ENCODE peak calls at places on chromosomes 3 and 15, in ten cellular contexts. V is HCT116, S is GM12878, N is breast epithelium, Z is endothelial cell of umbilical vein, B is sigmoid colon, I is stomach, H is spleen, K is SK-N-SH, L is GM23338. U is an unnamed sample.

GRCh38 chr3:24254649-24255048 is 240.0 kb downstream of the THRB start:
- DNase-seq in K (no peak), V (no peak), I (no peak), Z (no peak), H (no peak), N (no peak), L (no peak), B (no peak), S (no peak), U (no peak)

GRCh38 chr3:71641669-71642068 is 58.1 kb upstream of the FOXP1 start:
- DNase-seq in V (peak; percentile 10), L (no peak), Z (no peak), B (no peak), I (no peak), H (no peak), N (no peak), K (no peak), S (peak; percentile 7), U (no peak)

GRCh38 chr3:15557511-15557946 is 36.0 kb upstream of the COLQ start:
- DNase-seq in Z (peak; percentile 93), K (peak; percentile 58), B (no peak), V (peak; percentile 82), S (peak; percentile 67), H (no peak), I (peak; percentile 52), L (peak; percentile 82), N (peak; percentile 38), U (peak; percentile 66)

GRCh38 chr3:31125413-31126020 is 231.1 kb upstream of the GADL1 start:
- DNase-seq in N (no peak), S (no peak), I (no peak), B (no peak), Z (no peak), H (no peak), L (no peak), K (no peak), V (no peak), U (no peak)

GRCh38 chr3:109532257-109533216 is 195.2 kb upstream of the DPPA4 start:
- DNase-seq in Z (no peak), I (peak; percentile 33), K (peak; percentile 27), S (no peak), L (peak; percentile 85), V (peak; percentile 72), N (no peak), B (no peak), H (no peak), U (peak; percentile 39)

GRCh38 chr15:45666119-45666875 is 31.5 kb downstream of the SQOR start:
- DNase-seq in H (no peak), Z (no peak), V (no peak), S (no peak), B (no peak), K (no peak), L (no peak), I (no peak), N (no peak), U (no peak)

GRCh38 chr3:35673017-35673416 is 33.7 kb downstream of the ARPP21 start:
- DNase-seq in L (no peak), N (no peak), V (no peak), K (no peak), S (no peak), H (no peak), B (no peak), Z (no peak), I (no peak), U (no peak)

GRCh38 chr3:100209169-100209568 is 51.6 kb upstream of the TBC1D23 start:
- DNase-seq in L (no peak), N (no peak), B (no peak), H (no peak), K (no peak), Z (no peak), I (no peak), S (no peak), V (no peak), U (no peak)

GRCh38 chr15:61318276-61318675 is 89.2 kb upstream of the RORA start:
- DNase-seq in V (no peak), H (no peak), L (no peak), I (no peak), K (peak; percentile 5), N (no peak), S (no peak), B (no peak), Z (no peak), U (no peak)

GRCh38 chr3:191030983-191031382 is 168.1 kb upstream of the OSTN start:
- DNase-seq in S (no peak), V (no peak), Z (no peak), I (no peak), H (no peak), N (no peak), B (no peak), K (no peak), L (no peak), U (no peak)
- TF ChIP-seq POLR2AphosphoS5 in S (no peak), V (no peak), Z (no peak), I (no peak), H (no peak), N (no peak), B (no peak), K (no peak), L (no peak), U (no peak)

GRCh38 chr3:111862415-111862814 is 3.4 kb downstream of the PHLDB2 start:
- DNase-seq in L (no peak), B (no peak), S (no peak), I (no peak), V (no peak), K (no peak), N (no peak), Z (no peak), H (no peak), U (no peak)
- H3K4me1 ChIP-seq in L (peaks cover 63% of the 10 kb centered on the region), B (peaks cover 70% of the 10 kb centered on the region), S (peaks cover 5% of the 10 kb centered on the region), I (peaks cover 55% of the 10 kb centered on the region), V (peaks cover 74% of the 10 kb centered on the region), K (peaks cover 28% of the 10 kb centered on the region), N (no peaks in the 10 kb centered on the region), Z (peaks cover 54% of the 10 kb centered on the region), H (peaks cover 49% of the 10 kb centered on the region), U (peaks cover 34% of the 10 kb centered on the region)

DNA sequence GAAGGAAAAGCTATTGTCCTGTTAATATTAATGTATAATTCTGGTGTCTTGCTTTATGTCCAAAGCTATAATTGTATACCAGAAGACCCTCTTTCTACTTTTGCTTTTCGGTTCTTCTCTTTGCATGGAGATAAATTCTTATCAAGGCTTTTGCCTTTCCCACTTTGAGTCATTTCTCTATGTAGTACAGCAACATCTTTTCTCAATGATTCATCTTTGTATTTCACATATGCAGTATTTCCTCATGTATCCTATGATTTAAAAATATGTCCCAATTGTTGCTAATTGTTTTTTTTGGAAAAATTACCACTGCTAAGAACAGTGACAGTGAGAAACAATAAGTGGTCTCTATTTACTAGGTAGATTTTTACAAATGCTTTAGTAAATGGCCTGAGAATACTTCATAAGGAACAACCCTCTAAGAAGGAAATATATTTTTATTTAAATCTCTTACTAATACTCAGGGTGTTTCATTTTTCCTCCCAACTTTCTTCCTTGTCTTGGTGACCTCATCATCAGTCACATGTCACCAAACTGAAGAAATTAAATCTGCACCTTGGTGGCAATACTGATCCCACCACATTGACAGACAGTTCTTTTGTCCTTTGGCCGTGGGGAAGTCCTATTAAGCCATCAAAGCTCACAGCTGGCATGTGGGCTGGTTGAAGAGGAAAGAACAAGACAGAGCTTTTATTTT is 290.6 kb downstream of the SATB1 start:
- DNase-seq in V (no peak), N (no peak), H (no peak), K (no peak), I (no peak), B (no peak), Z (no peak), S (no peak), L (no peak), U (no peak)
- TF ChIP-seq POLR2AphosphoS5 in V (no peak), N (no peak), H (no peak), K (no peak), I (no peak), B (no peak), Z (no peak), S (no peak), L (no peak), U (no peak)

GRCh38 chr15:83846847-83847246 is 192.9 kb downstream of the ADAMTSL3 start:
- DNase-seq in Z (no peak), S (no peak), K (no peak), I (no peak), H (no peak), L (no peak), B (no peak), N (no peak), V (no peak), U (no peak)
- H3K4me1 ChIP-seq in Z (peaks cover 8% of the 10 kb centered on the region), S (no peaks in the 10 kb centered on the region), K (no peaks in the 10 kb centered on the region), I (no peaks in the 10 kb centered on the region), H (peaks cover 3% of the 10 kb centered on the region), L (no peaks in the 10 kb centered on the region), B (peaks cover 93% of the 10 kb centered on the region), N (no peaks in the 10 kb centered on the region), V (peaks cover 4% of the 10 kb centered on the region), U (no peaks in the 10 kb centered on the region)

GRCh38 chr3:129384594-129385323 is 43.7 kb downstream of the EFCAB12 start:
- DNase-seq in N (no peak), K (no peak), B (no peak), Z (no peak), H (no peak), S (no peak), I (no peak), L (no peak), V (no peak), U (no peak)
- TF ChIP-seq POLR2AphosphoS5 in N (no peak), K (no peak), B (no peak), Z (no peak), H (no peak), S (no peak), I (no peak), L (no peak), V (no peak), U (no peak)

GRCh38 chr3:46609074-46609735 is 3.1 kb upstream of the FAM240A start:
- DNase-seq in V (no peak), L (no peak), H (no peak), B (no peak), N (no peak), Z (no peak), K (no peak), S (no peak), I (no peak), U (no peak)
- H3K4me1 ChIP-seq in V (peaks cover 6% of the 10 kb centered on the region), L (peaks cover 30% of the 10 kb centered on the region), H (peaks cover 9% of the 10 kb centered on the region), B (no peaks in the 10 kb centered on the region), N (no peaks in the 10 kb centered on the region), Z (no peaks in the 10 kb centered on the region), K (no peaks in the 10 kb centered on the region), S (no peaks in the 10 kb centered on the region), I (no peaks in the 10 kb centered on the region), U (no peaks in the 10 kb centered on the region)

DNA sequence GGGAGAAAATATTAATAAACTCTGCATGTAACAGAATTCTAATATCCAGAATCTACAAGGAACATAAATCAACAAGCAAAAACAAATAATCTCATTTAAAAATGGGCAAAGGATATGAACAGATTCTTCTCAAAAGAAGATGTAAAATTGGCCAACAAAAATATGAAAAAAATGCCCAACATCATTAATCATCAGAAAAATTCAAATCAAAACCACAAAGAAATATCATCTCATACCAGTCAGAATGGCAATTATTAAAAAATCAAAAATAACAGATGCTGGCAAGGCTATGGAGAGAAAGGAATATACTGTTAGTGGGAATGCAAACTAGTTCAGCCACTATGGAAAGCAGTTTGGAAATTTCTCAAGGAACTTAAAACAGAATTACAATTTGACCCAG is 150.7 kb upstream of the TRIM42 start:
- DNase-seq in I (no peak), L (no peak), S (no peak), V (no peak), H (no peak), K (no peak), Z (no peak), B (no peak), N (no peak), U (no peak)
- TF ChIP-seq POLR2AphosphoS5 in I (no peak), L (no peak), S (no peak), V (no peak), H (no peak), K (no peak), Z (no peak), B (no peak), N (no peak), U (no peak)

U was measured in transverse colon.